ENCODE peak calls at places on chromosomes 3 and 15, in nine cellular contexts. P is NCI-H1092 treated with DMSO at 0.1 percent for 48 hours; B is cardiac septum; R is T-helper 2 cell; Y is LoVo; O is activated effector memory CD4-positive, alpha-beta T cell treated with Interleukin-2 at 50 U/mL for 16 hours; A is Caki2; J is CD4-positive, alpha-beta T cell; X is Right ventricle myocardium inferior. U is an unnamed sample.

GRCh38 chr3:115788921-115789470 is 165.7 kb downstream of the GAP43 start:
- DNase-seq in A (peak; percentile 80), O (no peak), R (no peak), Y (peak; percentile 11), B (no peak), P (no peak), X (no peak), J (no peak), U (no peak)

GRCh38 chr15:89358435-89358754 is 23.8 kb upstream of the POLG start:
- DNase-seq in B (no peak), X (no peak), J (no peak), Y (no peak), P (no peak), O (no peak), A (no peak), R (no peak), U (no peak)

GRCh38 chr3:57110797-57111196 is 50.3 kb downstream of the SPATA12 start:
- DNase-seq in J (no peak), A (no peak), P (peak; percentile 61), R (no peak), Y (no peak), O (no peak), X (no peak), B (no peak), U (peak; percentile 56)

GRCh38 chr3:131396170-131396569 is 14.6 kb downstream of the NUDT16 start:
- DNase-seq in A (no peak), B (no peak), Y (no peak), X (no peak), J (no peak), R (no peak), O (no peak), P (no peak), U (no peak)

GRCh38 chr3:10561162-10561561 is 55.8 kb upstream of the ATP2B2 start:
- DNase-seq in J (no peak), P (no peak), X (no peak), B (no peak), R (no peak), Y (no peak), A (no peak), O (no peak), U (no peak)

GRCh38 chr3:130425484-130425883 is 80.0 kb downstream of the COL6A5 start:
- DNase-seq in O (no peak), J (no peak), P (no peak), Y (no peak), X (no peak), B (no peak), A (peak; percentile 31), R (no peak), U (no peak)

GRCh38 chr3:177361042-177361938 is 164.0 kb upstream of the TBL1XR1 start:
- DNase-seq in Y (no peak), P (no peak), X (no peak), B (no peak), R (no peak), A (no peak), J (no peak), O (no peak), U (no peak)

GRCh38 chr3:42652611-42653302 is 740 bp upstream of the ZBTB47 start:
- DNase-seq in B (peak; percentile 91), R (no peak), X (peak; percentile 89), A (peak; percentile 72), P (no peak), Y (peak; percentile 78), J (no peak), O (no peak), U (no peak)

GRCh38 chr3:46981932-46982471 is 2.5 kb downstream of the NBEAL2 start:
- DNase-seq in B (peak; percentile 84), O (no peak), A (no peak), R (no peak), X (peak; percentile 81), J (no peak), P (no peak), Y (no peak), U (no peak)

GRCh38 chr3:119636194-119636593 is 24.2 kb downstream of the POPDC2 start:
- DNase-seq in X (no peak), A (no peak), B (no peak), P (no peak), O (no peak), R (no peak), J (no peak), Y (peak; percentile 9), U (no peak)

GRCh38 chr3:159941043-159941994 is 47.3 kb upstream of the IL12A start:
- DNase-seq in B (no peak), O (no peak), A (peak; percentile 81), R (no peak), P (no peak), J (no peak), Y (peak; percentile 12), X (no peak), U (no peak)

GRCh38 chr3:143480306-143480852 is 360.8 kb downstream of the CHST2 start:
- DNase-seq in A (peak; percentile 84), Y (no peak), R (no peak), O (no peak), X (no peak), P (no peak), B (no peak), J (no peak), U (no peak)